ENCODE peak calls at places on chromosomes 6 and 20, in eight cellular contexts. G is GM12878, X is stomach, B is upper lobe of left lung, V is transverse colon, N is H1, Z is SK-N-SH, U is sigmoid colon. C is an unnamed sample.

GRCh38 chr6:18609715-18610114 is 222.6 kb downstream of the RNF144B start:
- DNase-seq in G (no peak), X (no peak), B (no peak), V (no peak), N (no peak), Z (no peak), U (no peak), C (no peak)

GRCh38 chr6:157430834-157431233 is 49.8 kb downstream of the ZDHHC14 start:
- DNase-seq in G (no peak), X (no peak), B (no peak), V (no peak), N (no peak), Z (no peak), U (no peak), C (no peak)

GRCh38 chr6:109379706-109380105 is 2.6 kb downstream of the CD164 start:
- DNase-seq in G (no peak), X (no peak), B (no peak), V (no peak), N (no peak), Z (no peak), U (no peak), C (no peak)

GRCh38 chr20:64077876-64078551 is 1.3 kb downstream of the RGS19 start:
- DNase-seq in G (no peak), X (peak), B (peak), V (peak), N (no peak), Z (no peak), U (no peak), C (no peak)

GRCh38 chr6:36793913-36794703 is 45.1 kb downstream of the CPNE5 start:
- DNase-seq in G (no peak), X (no peak), B (no peak), V (no peak), N (no peak), Z (peak), U (no peak), C (no peak)

GRCh38 chr6:131555992-131556391 is 17.0 kb upstream of the ARG1 start:
- DNase-seq in G (no peak), X (no peak), B (no peak), V (no peak), N (no peak), Z (no peak), U (no peak), C (no peak)

GRCh38 chr20:49395183-49395582 is 87.3 kb downstream of the KCNB1 start:
- DNase-seq in G (no peak), X (no peak), B (no peak), V (peak), N (no peak), Z (no peak), U (peak), C (no peak)

GRCh38 chr6:52639493-52639892 is 31.4 kb upstream of the TMEM14A start:
- DNase-seq in G (no peak), X (no peak), B (no peak), V (no peak), N (no peak), Z (no peak), U (no peak), C (no peak)

GRCh38 chr6:161434921-161435411 is 161.1 kb upstream of the AGPAT4 start:
- DNase-seq in G (no peak), X (no peak), B (no peak), V (no peak), N (no peak), Z (no peak), U (no peak), C (no peak)

GRCh38 chr6:1605822-1606532 is 3.7 kb upstream of the FOXC1 start:
- DNase-seq in G (no peak), X (no peak), B (no peak), V (no peak), N (no peak), Z (no peak), U (peak), C (no peak)

GRCh38 chr6:138864343-138864890 is 68.5 kb downstream of the ECT2L start:
- DNase-seq in G (no peak), X (no peak), B (no peak), V (no peak), N (no peak), Z (no peak), U (no peak), C (no peak)

GRCh38 chr6:113082691-113083090 is 735.6 kb downstream of the RFPL4B start:
- DNase-seq in G (no peak), X (no peak), B (no peak), V (no peak), N (no peak), Z (no peak), U (no peak), C (no peak)

GRCh38 chr6:38261626-38262025 is 378.1 kb downstream of the BTBD9 start:
- DNase-seq in G (no peak), X (no peak), B (no peak), V (no peak), N (no peak), Z (no peak), U (no peak), C (no peak)

GRCh38 chr6:38262041-38262440 is 377.7 kb downstream of the BTBD9 start:
- DNase-seq in G (no peak), X (no peak), B (no peak), V (no peak), N (peak), Z (no peak), U (no peak), C (no peak)

GRCh38 chr6:38266921-38267354 is 372.8 kb downstream of the BTBD9 start:
- DNase-seq in G (no peak), X (no peak), B (no peak), V (no peak), N (no peak), Z (peak), U (no peak), C (no peak)

GRCh38 chr6:38262609-38263008 is 377.1 kb downstream of the BTBD9 start:
- DNase-seq in G (no peak), X (no peak), B (no peak), V (no peak), N (no peak), Z (no peak), U (no peak), C (no peak)

GRCh38 chr6:38264605-38265004 is 375.1 kb downstream of the BTBD9 start:
- DNase-seq in G (no peak), X (no peak), B (peak), V (no peak), N (no peak), Z (no peak), U (no peak), C (no peak)
- TF ChIP-seq EP300 in G (no peak), X (no peak), B (no peak), V (no peak), N (no peak), Z (no peak), U (no peak), C (no peak)

DNA sequence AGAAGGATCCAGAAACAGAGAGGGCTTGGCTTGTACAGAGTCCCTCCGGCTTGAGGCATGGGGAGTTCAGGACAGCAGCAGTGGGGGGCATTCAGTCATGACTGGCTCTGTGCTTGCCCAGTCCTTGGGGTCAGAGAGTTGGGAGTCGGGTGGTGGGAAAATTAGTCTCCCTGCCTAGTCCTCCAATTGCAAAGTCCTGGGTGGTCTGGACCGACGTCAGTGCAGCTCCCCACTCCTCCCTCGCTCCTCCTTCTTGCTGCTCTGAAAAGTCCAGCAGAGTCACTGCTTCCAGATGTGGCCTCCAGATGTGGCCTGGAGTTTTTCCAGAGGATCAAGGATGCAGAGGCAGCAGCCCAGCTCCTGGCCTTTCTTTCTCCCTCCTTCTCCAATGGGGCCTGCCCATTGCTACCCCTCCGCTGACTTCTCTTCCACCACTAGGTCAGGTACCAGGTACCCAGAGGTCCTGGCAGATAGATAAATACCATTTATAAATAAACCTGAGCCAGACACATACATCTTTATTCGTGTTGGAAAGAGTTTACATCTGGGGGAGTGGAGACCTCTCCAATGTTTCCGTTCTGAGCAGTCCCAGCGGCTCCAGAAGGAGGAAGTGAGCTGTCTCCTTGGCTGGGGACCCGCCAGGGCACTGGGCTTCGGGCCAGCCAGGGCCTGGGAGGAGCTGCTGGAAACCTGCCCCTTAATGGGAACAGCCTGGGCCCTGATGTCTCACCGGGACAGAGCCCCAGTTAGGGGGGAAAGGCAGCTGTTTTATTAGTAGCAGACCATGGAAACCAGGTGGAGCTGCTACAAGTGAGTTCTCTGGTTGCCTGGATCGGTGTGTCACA is 49.0 kb upstream of the RNF24 start:
- DNase-seq in G (no peak), X (peak), B (peak), V (peak), N (no peak), Z (peak), U (peak), C (peak)
- TF ChIP-seq POLR2AphosphoS5 in G (no peak), X (peak), B (peak), V (no peak), N (no peak), Z (peak), U (peak), C (no peak)

GRCh38 chr20:62921119-62921687 is 5.1 kb downstream of the DIDO1 start:
- DNase-seq in G (no peak), X (peak), B (peak), V (peak), N (no peak), Z (peak), U (no peak), C (no peak)
- TF ChIP-seq CTCF in G (peak), X (peak), B (peak), V (peak), N (peak), Z (peak), U (peak), C (peak)

DNA sequence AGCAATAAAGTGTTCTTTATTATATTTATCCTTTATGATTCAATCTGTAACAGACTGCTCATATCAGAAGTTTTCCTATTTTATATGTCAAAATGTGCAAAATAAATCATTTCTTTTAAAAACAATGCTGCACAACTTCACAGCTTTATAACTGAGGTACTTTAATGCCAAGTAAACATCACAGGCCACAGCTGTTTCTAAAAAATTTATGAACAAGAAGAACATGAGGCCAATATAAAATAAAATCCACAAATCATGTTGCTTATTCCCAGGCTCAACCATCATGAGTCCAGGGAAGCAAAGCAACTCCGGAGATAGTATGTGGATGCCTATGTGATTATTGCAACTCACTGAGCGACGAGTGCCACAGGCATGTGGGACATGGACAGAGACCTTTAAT is 195.5 kb downstream of the ISM1 start:
- DNase-seq in G (no peak), X (no peak), B (no peak), V (no peak), N (no peak), Z (no peak), U (no peak), C (no peak)
- TF ChIP-seq EP300 in G (no peak), X (no peak), B (no peak), V (no peak), N (no peak), Z (no peak), U (no peak), C (no peak)

C was measured in suprapubic skin.